ENCODE peak calls at places on chromosomes 12 and 14, in ten cellular contexts. W, F, R, B, Q, X, A, D, K and S are unnamed samples.

GRCh38 chr12:14849664-14850063 is 6.3 kb upstream of the ART4 start:
- DNase-seq in W (no peak), F (peak; percentile 61), R (no peak), B (no peak), Q (peak; percentile 9), X (no peak), A (no peak), D (no peak), K (no peak), S (no peak)

GRCh38 chr12:11856971-11857370 is 207.5 kb downstream of the ETV6 start:
- DNase-seq in W (no peak), F (no peak), R (no peak), B (no peak), Q (no peak), X (no peak), A (no peak), D (no peak), K (no peak), S (no peak)

GRCh38 chr14:53325176-53325806 is 172.2 kb upstream of the DDHD1 start:
- DNase-seq in W (no peak), F (peak; percentile 35), R (peak; percentile 3), B (no peak), Q (peak; percentile 27), X (no peak), A (no peak), D (no peak), K (no peak), S (no peak)

GRCh38 chr12:67634167-67634793 is 14.3 kb upstream of the DYRK2 start:
- DNase-seq in W (no peak), F (no peak), R (no peak), B (no peak), Q (no peak), X (no peak), A (no peak), D (no peak), K (no peak), S (no peak)

GRCh38 chr14:24072436-24072835 is 1.1 kb downstream of the CPNE6 start:
- DNase-seq in W (peak; percentile 34), F (no peak), R (no peak), B (no peak), Q (no peak), X (no peak), A (no peak), D (peak; percentile 66), K (no peak), S (no peak)

GRCh38 chr14:23406244-23406643 is 1.8 kb downstream of the MYH6 start:
- DNase-seq in W (no peak), F (no peak), R (peak; percentile 24), B (no peak), Q (no peak), X (no peak), A (no peak), D (no peak), K (no peak), S (no peak)

GRCh38 chr12:105510526-105510925 is 180.0 kb downstream of the C12orf75 start:
- DNase-seq in W (no peak), F (no peak), R (no peak), B (no peak), Q (no peak), X (no peak), A (no peak), D (no peak), K (no peak), S (no peak)

GRCh38 chr12:100553851-100554404 is 19.6 kb upstream of the GAS2L3 start:
- DNase-seq in W (no peak), F (no peak), R (no peak), B (no peak), Q (no peak), X (peak; percentile 4), A (no peak), D (no peak), K (peak; percentile 8), S (no peak)

GRCh38 chr14:23209651-23210423 is 26.4 kb upstream of the SLC7A8 start:
- DNase-seq in W (no peak), F (peak; percentile 3), R (no peak), B (no peak), Q (no peak), X (no peak), A (no peak), D (no peak), K (no peak), S (no peak)

GRCh38 chr12:125492354-125493270 is 427.4 kb downstream of the AACS start:
- DNase-seq in W (no peak), F (no peak), R (no peak), B (no peak), Q (no peak), X (no peak), A (no peak), D (no peak), K (no peak), S (no peak)

GRCh38 chr14:42224053-42224888 is 617.6 kb downstream of the LRFN5 start:
- DNase-seq in W (no peak), F (peak; percentile 79), R (peak; percentile 47), B (no peak), Q (peak; percentile 90), X (peak; percentile 76), A (no peak), D (peak; percentile 71), K (no peak), S (peak; percentile 26)

GRCh38 chr12:124720687-124721500 is 142.8 kb downstream of the SCARB1 start:
- DNase-seq in W (no peak), F (peak; percentile 85), R (no peak), B (no peak), Q (peak; percentile 64), X (no peak), A (no peak), D (peak; percentile 44), K (no peak), S (peak; percentile 89)

GRCh38 chr12:7081037-7081436 is 11.2 kb downstream of the C1R start:
- DNase-seq in W (no peak), F (no peak), R (no peak), B (no peak), Q (no peak), X (no peak), A (no peak), D (no peak), K (no peak), S (no peak)

GRCh38 chr14:50997712-50998111 is 53.4 kb upstream of the PYGL start:
- DNase-seq in W (peak; percentile 43), F (no peak), R (no peak), B (no peak), Q (no peak), X (no peak), A (no peak), D (no peak), K (no peak), S (no peak)

GRCh38 chr12:25401547-25402345 is 151.0 kb upstream of the KRAS start:
- DNase-seq in W (no peak), F (no peak), R (no peak), B (no peak), Q (no peak), X (no peak), A (no peak), D (no peak), K (no peak), S (no peak)

GRCh38 chr12:57477710-57478681 is 1.7 kb downstream of the ARHGAP9 start:
- DNase-seq in W (no peak), F (peak; percentile 82), R (peak; percentile 66), B (no peak), Q (no peak), X (no peak), A (no peak), D (no peak), K (no peak), S (no peak)

DNA sequence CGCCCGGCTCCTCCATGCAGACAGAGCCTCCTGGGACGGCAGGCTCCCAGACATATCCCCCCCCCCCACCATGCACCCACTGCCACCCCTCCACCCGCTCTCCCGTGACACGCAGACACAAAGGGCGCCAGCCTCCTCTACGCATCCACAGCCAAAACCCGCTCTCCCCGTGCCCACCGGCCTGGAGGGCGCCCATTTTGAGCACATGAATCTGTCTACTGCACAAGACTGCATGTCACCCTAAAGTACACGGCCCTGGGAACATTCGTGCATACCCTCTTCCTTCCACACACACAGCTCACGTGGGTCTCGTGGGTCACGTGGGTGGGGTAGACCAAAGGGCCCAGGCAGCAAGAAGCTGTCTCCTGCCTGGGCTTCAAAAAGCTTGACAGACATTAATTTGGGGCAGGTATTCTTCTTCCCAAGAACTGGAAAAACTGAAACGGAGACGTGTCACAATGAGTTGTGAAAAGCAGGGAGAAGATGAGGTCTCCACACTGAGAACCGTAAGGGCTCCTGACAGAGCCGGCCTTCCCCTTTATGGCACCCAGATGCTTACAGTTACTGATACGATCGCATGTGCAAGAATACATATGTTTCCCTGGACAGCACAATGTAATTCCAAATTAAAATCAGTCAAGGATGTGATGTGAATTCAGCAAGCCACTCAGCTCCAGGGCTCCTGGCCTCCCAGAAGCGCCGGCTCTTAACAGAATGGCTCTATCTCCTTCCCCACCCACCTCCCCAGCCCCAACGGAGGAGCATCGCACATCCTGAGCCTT is 2.0 kb downstream of the TGFB3 start:
- DNase-seq in W (no peak), F (no peak), R (no peak), B (peak; percentile 77), Q (no peak), X (no peak), A (no peak), D (peak; percentile 44), K (no peak), S (no peak)
- H3K4me3 ChIP-seq in W (peak overlapping the region; percentile 75), F (peak overlapping the region; percentile 65), R (no peak overlapping the region), B (peak overlapping the region; percentile 68), Q (peak overlapping the region; percentile 96), X (no peak overlapping the region), A (peak overlapping the region; percentile 88), D (no peak overlapping the region), K (no peak overlapping the region), S (no peak overlapping the region)

GRCh38 chr14:94388027-94388895 is at the start of gene SERPINA1:
- DNase-seq in W (peak; percentile 70), F (no peak), R (no peak), B (no peak), Q (peak; percentile 65), X (peak; percentile 56), A (no peak), D (peak; percentile 46), K (no peak), S (no peak)
- TF ChIP-seq CTCF in W (no peak), F (no peak), R (no peak), B (no peak), Q (no peak), X (no peak), A (no peak), D (no peak), K (no peak), S (no peak)

DNA sequence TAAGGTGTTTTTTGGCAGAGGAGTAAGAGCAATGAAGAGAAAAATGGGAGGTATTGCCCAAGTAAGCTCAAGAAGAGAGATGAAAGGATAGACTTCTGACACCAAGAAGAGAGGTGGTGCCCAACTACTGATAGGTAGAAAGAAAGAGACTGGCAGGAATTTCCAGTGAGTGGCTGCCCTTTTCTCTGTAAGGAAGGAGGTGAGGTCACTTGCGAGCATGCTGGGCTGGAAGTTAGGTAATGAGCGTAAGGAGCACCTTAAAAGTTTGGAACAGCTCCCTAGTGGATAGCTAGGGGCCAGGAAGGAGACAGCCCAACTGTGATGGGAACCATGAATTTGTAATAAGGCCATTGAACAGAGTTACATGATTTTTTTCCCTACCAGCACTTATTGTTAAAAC is 127.0 kb downstream of the ANO6 start:
- DNase-seq in W (no peak), F (no peak), R (no peak), B (no peak), Q (no peak), X (no peak), A (no peak), D (no peak), K (no peak), S (no peak)
- H3K4me3 ChIP-seq in W (no peak overlapping the region), F (no peak overlapping the region), R (no peak overlapping the region), B (no peak overlapping the region), Q (no peak overlapping the region), X (no peak overlapping the region), A (no peak overlapping the region), D (no peak overlapping the region), K (no peak overlapping the region), S (no peak overlapping the region)

GRCh38 chr12:27859648-27860047 is 79.6 kb upstream of the MANSC4 start:
- DNase-seq in W (no peak), F (no peak), R (no peak), B (no peak), Q (peak; percentile 32), X (no peak), A (no peak), D (no peak), K (no peak), S (no peak)
- TF ChIP-seq CTCF in W (no peak), F (no peak), R (no peak), B (no peak), Q (peak; percentile 23), X (no peak), A (no peak), D (no peak), K (no peak), S (no peak)